ENCODE peak calls at places on chromosomes 1 and 21, in four cellular contexts. S is heart right ventricle, I is uterus, Y is mucosa of descending colon. R is an unnamed sample. For H3K4me1, the result is how much of the 10 kb centered on the place peaks cover.

GRCh38 chr1:169745015-169745861 is 11.4 kb upstream of the SELE start:
- DNase-seq in I (no peak), S (no peak), Y (no peak), R (no peak)

GRCh38 chr1:187053876-187054275 is 225.1 kb downstream of the PLA2G4A start:
- DNase-seq in I (no peak), S (no peak), Y (no peak), R (no peak)

GRCh38 chr1:28341591-28341990 is 12.8 kb downstream of the MED18 start:
- DNase-seq in I (no peak), Y (no peak), S (no peak), R (no peak)

GRCh38 chr1:87331319-87332269 is 2.9 kb downstream of the LMO4 start:
- DNase-seq in I (peak), S (peak), Y (peak), R (peak)

GRCh38 chr1:7690076-7690475 is 81.0 kb upstream of the VAMP3 start:
- DNase-seq in S (no peak), I (no peak), Y (no peak), R (peak)

GRCh38 chr1:213727853-213728592 is 259.8 kb upstream of the PROX1 start:
- DNase-seq in S (no peak), I (no peak), Y (no peak), R (no peak)

GRCh38 chr1:36517415-36517814 is 34.7 kb upstream of the CSF3R start:
- DNase-seq in I (no peak), S (no peak), Y (no peak), R (no peak)

GRCh38 chr1:22341791-22342605 is 109.7 kb upstream of the ZBTB40 start:
- DNase-seq in I (peak), Y (peak), S (no peak), R (no peak)

GRCh38 chr1:240100351-240100750 is 8.7 kb downstream of the FMN2 start:
- DNase-seq in I (no peak), S (no peak), Y (no peak), R (no peak)

GRCh38 chr1:116755036-116755435 is 806 bp downstream of the CD2 start:
- DNase-seq in I (no peak), S (no peak), Y (no peak), R (no peak)

DNA sequence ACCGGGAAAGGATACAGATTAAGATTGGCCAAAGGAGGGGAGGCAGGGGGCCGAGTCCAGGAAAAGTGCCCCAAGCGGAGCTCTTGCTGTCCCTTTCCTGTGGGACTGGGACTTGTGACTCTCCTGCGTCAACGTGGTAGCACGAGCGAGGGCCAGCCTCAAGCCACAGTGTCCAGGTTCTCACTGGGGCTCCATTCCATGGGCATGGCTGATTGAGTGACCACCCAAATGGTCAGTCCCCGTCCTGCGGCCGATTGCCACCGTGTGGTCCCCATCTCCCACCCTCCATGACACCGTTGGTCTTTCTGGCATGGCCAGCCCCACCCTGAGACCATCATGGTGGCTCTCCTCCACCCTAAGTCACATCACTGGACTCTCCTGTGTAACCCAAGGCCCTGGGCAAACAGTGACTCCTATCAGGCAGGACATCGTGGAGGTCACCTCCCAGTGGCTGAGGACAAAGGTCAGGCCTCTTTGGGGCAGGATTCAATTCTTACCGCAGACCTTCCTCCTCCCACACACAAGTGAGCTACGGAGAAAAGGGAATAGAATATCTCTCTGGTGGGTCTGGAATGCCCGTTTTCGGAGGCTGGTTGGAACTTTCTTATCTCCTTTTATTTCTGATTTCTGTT is 8.9 kb upstream of the C1orf174 start:
- DNase-seq in S (no peak), Y (no peak), I (no peak), R (peak)
- H3K4me1 ChIP-seq in S (under half), Y (under half), I (under half), R (under half)

GRCh38 chr1:1670866-1671265 is 12.1 kb upstream of the CDK11B start:
- DNase-seq in I (no peak), Y (peak), S (no peak), R (peak)

GRCh38 chr1:1669468-1670440 is 10.9 kb upstream of the CDK11B start:
- DNase-seq in S (no peak), I (no peak), Y (peak), R (peak)

GRCh38 chr1:1672181-1672965 is 13.6 kb upstream of the CDK11B start:
- DNase-seq in I (no peak), S (no peak), Y (no peak), R (peak)

GRCh38 chr1:1666526-1666925 is 7.7 kb upstream of the CDK11B start:
- DNase-seq in S (no peak), Y (peak), I (no peak), R (peak)

GRCh38 chr1:1671365-1672119 is 12.7 kb upstream of the CDK11B start:
- DNase-seq in I (no peak), S (no peak), Y (no peak), R (peak)
- TF ChIP-seq CTCF in I (no peak), S (no peak), Y (no peak), R (no peak)

DNA sequence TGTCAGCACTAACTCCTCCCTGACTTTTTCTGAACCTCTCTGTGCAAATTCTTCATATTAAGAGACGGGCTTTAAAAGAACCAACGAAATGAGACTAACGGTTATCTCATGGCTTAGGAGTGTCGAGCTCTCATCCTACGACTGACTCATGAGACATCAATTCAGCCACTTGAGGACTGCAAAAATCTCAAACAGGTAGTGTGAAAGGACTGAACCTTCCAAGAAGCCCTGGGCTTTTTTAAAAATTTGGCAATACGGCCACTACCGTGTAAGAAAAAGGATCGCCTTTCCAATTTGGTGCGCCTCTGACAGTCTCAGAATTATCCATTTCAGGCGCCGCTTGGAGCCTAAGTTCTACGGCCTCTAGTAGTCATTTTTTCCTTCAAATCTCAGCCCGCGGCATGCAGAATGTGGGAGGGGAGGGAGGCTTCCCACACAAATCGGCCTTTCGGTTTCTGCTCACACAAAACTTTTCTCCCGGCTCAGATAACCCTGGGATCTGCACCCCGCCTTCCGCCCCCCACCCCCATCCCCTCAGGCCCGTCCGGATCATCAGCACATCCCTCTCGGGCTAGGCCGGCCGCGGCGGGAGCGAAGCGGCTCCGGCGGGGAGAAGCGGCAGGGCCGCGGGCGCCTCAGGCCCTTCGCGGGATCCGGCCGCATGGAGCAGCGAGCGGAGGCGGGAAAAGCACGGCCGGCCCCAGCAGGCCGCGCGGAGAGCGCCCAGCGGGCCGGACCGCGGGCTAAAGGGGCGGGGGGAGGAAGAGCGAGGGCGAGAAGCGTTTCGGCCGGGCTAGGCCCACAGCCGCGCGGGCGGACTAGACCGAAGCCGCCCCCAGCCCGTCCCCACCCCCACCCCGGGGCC is 606 bp downstream of the HNRNPR start:
- DNase-seq in Y (no peak), S (no peak), I (no peak), R (no peak)
- H3K4me1 ChIP-seq in Y (under half), S (under half), I (under half), R (under half)

GRCh38 chr1:43671193-43671592 is 21.2 kb downstream of the KDM4A start:
- DNase-seq in Y (no peak), I (peak), S (peak), R (no peak)
- TF ChIP-seq CTCF in Y (no peak), I (no peak), S (no peak), R (no peak)

GRCh38 chr21:45073301-45074047 is 906 bp upstream of the ADARB1 start:
- DNase-seq in I (no peak), Y (peak), S (no peak), R (no peak)

GRCh38 chr21:45074818-45075605 is 632 bp downstream of the ADARB1 start:
- DNase-seq in Y (peak), S (peak), I (no peak), R (no peak)

GRCh38 chr21:45076245-45076661 is 1.9 kb downstream of the ADARB1 start:
- DNase-seq in Y (no peak), S (no peak), I (no peak), R (no peak)

GRCh38 chr21:45074048-45074817 is at the start of gene ADARB1:
- DNase-seq in S (peak), Y (peak), I (peak), R (peak)

DNA sequence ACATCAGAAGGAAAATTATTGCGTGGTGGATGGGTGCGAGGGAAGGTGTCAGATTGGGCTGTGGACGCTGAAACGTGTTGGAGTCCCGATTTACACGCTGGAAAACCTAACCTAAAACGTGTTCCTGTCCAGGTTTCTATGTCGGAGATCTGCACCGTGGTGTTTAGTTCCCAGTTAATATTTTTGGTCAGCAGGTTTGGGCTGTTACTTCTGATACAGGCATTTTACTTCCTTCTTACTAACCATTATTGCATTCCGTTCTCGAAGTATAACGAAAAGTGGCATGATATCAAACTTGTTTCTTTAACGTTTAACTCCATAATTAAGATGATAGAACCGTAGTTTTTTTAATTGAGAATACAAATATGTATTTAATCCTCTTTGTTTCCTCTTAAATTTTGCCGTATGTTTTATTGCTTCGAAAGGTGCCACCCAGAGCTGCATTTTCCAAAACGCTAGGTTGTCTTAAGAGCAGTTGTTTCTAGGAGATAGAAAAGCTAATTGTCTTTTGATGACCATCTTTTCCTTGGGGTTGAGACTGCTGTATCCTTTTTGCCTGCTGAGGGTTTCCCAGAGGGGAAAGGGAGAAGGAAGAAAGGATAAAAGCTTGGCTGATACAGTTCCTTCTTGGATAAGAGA is 1.3 kb downstream of the ADARB1 start:
- DNase-seq in I (no peak), S (no peak), Y (no peak), R (no peak)
- H3K4me1 ChIP-seq in I (under half), S (under half), Y (under half), R (under half)

R was measured in left lung.